ENCODE peak calls at places on chromosomes 3 and 15, in nine cellular contexts. V is NT2/D1, E is psoas muscle, O is esophagus muscularis mucosa, N is PC-9, W is astrocyte, L is transverse colon, Y is stomach, A is suprapubic skin. K is an unnamed sample.

GRCh38 chr15:35440265-35440664 is 105.7 kb downstream of the DPH6 start:
- DNase-seq in W (no peak), A (no peak), O (no peak), L (no peak), Y (no peak), V (no peak), N (no peak), E (no peak), K (no peak)

GRCh38 chr15:69607101-69607500 is 154.5 kb downstream of the RPLP1 start:
- DNase-seq in L (no peak), A (no peak), W (peak; percentile 62), O (no peak), E (no peak), V (peak; percentile 42), N (no peak), Y (no peak), K (no peak)

GRCh38 chr3:108524547-108524946 is 14.2 kb upstream of the MYH15 start:
- DNase-seq in O (no peak), L (no peak), N (no peak), E (no peak), A (no peak), Y (no peak), W (no peak), V (no peak), K (no peak)

GRCh38 chr3:136042608-136043221 is 77.2 kb downstream of the PPP2R3A start:
- DNase-seq in N (peak; percentile 48), E (no peak), V (peak; percentile 30), O (no peak), W (peak; percentile 31), L (no peak), A (no peak), Y (no peak), K (peak; percentile 41)

GRCh38 chr3:44516230-44516629 is 38.8 kb upstream of the ZNF445 start:
- DNase-seq in O (no peak), A (no peak), W (no peak), E (no peak), V (no peak), N (no peak), L (no peak), Y (no peak), K (no peak)

GRCh38 chr15:25700916-25701315 is 162.2 kb downstream of the ATP10A start:
- DNase-seq in E (no peak), A (peak; percentile 56), L (no peak), N (no peak), O (no peak), Y (no peak), W (no peak), V (no peak), K (no peak)

GRCh38 chr3:134978658-134979057 is 183.6 kb downstream of the EPHB1 start:
- DNase-seq in E (no peak), O (no peak), V (no peak), W (no peak), N (no peak), A (no peak), L (no peak), Y (no peak), K (no peak)

GRCh38 chr15:66563126-66563525 is 2.7 kb downstream of the LCTL start:
- DNase-seq in W (no peak), V (no peak), O (no peak), N (no peak), E (no peak), L (no peak), Y (no peak), A (no peak), K (no peak)

GRCh38 chr15:41465822-41466421 is 27.8 kb upstream of the ITPKA start:
- DNase-seq in V (peak; percentile 16), Y (no peak), O (no peak), W (peak; percentile 27), A (no peak), E (no peak), N (no peak), L (no peak), K (peak; percentile 37)

GRCh38 chr3:151556591-151556990 is 95.7 kb upstream of the IGSF10 start:
- DNase-seq in Y (no peak), N (no peak), E (no peak), W (no peak), A (no peak), L (no peak), O (no peak), V (no peak), K (no peak)

GRCh38 chr3:11509175-11510000 is 134.3 kb downstream of the VGLL4 start:
- DNase-seq in V (peak; percentile 8), W (peak; percentile 92), Y (peak; percentile 77), L (peak; percentile 63), O (no peak), E (peak; percentile 52), A (peak; percentile 84), N (no peak), K (no peak)

GRCh38 chr3:112671930-112672715 is 31.2 kb upstream of the CCDC80 start:
- DNase-seq in V (no peak), E (no peak), W (peak; percentile 99), L (no peak), A (no peak), O (no peak), Y (no peak), N (peak; percentile 97), K (peak; percentile 50)

GRCh38 chr3:36923981-36924747 is 20.7 kb downstream of the TRANK1 start:
- DNase-seq in Y (no peak), W (no peak), V (no peak), E (no peak), L (no peak), A (no peak), N (no peak), O (no peak), K (no peak)

GRCh38 chr3:101945980-101946379 is 96.7 kb downstream of the NFKBIZ start:
- DNase-seq in A (no peak), L (no peak), N (no peak), E (no peak), V (no peak), O (no peak), Y (no peak), W (no peak), K (no peak)

GRCh38 chr3:151770941-151771340 is 37.2 kb downstream of the AADACL2 start:
- DNase-seq in Y (peak; percentile 73), V (no peak), E (peak; percentile 65), N (no peak), W (peak; percentile 24), L (peak; percentile 40), O (no peak), A (no peak), K (no peak)

GRCh38 chr3:130759692-130760338 is 13.2 kb upstream of the PIK3R4 start:
- DNase-seq in N (peak; percentile 52), O (no peak), Y (peak; percentile 62), V (peak; percentile 35), E (peak; percentile 20), L (peak; percentile 60), A (no peak), W (peak; percentile 22), K (peak; percentile 62)

GRCh38 chr15:90020041-90020735 is 19.1 kb downstream of the ZNF710 start:
- DNase-seq in Y (no peak), O (no peak), W (no peak), E (peak; percentile 25), L (peak; percentile 30), A (no peak), N (no peak), V (no peak), K (no peak)

DNA sequence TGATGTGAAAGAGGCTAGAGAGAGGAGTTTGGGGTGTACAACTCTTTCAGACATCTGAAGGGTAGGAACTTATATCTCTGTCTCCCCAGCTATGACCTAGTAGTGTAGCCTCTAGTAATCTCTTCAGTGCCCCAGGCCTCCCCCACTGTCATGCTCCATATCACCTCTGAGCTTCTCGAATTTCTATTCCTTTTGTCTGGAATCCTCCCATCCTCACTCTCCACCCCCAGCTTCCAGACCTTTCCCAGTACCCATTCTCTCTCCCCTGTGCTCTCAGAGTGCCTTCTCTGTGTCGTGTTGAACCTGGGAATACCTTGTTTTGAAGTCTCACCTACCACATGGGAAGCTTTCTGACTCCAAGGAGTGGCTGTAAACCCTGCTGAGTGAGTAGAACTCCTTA is 3.6 kb upstream of the RBPMS2 start:
- DNase-seq in O (no peak), N (no peak), L (no peak), V (no peak), W (no peak), E (no peak), A (no peak), Y (no peak), K (no peak)
- H3K4me1 ChIP-seq in O (peaks cover 22% of the 10 kb centered on the region), N (no peaks in the 10 kb centered on the region), L (no peaks in the 10 kb centered on the region), V (peaks cover 11% of the 10 kb centered on the region), W (peaks cover 6% of the 10 kb centered on the region), E (no peaks in the 10 kb centered on the region), A (peaks cover 11% of the 10 kb centered on the region), Y (peaks cover 9% of the 10 kb centered on the region), K (peaks cover 3% of the 10 kb centered on the region)

DNA sequence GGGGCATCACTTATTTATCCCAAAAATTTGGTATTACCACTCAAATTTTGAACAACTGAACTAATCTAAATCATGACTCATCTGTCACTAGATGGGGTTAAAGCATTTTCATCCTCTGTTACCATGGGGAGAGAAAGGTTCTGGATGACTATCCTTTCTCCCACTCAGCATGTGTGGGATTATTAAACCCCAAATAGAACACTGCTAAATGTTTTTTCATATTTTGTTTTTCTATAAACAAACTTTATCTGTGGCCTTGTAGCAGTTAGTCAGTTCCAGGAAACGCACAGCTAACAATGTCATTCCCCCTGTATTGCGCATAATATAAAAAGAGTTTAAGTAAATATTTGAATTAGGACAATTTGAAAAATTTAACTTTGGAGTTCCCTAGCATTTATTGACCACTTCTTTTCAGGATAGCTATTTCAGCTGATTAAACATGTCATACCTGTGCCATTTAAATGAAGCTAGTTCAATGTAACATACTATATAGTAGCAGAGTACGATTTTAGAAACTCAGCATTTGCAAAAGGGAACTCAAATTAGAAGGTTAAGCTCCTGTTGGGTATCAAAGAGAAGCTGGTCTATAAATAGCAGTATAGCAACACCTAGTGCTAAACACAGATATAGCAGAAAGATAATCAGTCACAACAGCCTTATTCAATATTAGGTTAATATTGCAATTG is 9.2 kb upstream of the TMEM212 start:
- DNase-seq in A (no peak), L (no peak), O (no peak), Y (no peak), W (peak; percentile 37), V (no peak), N (peak; percentile 69), E (no peak), K (no peak)
- H3K4me1 ChIP-seq in A (peaks cover 26% of the 10 kb centered on the region), L (no peaks in the 10 kb centered on the region), O (peaks cover 47% of the 10 kb centered on the region), Y (no peaks in the 10 kb centered on the region), W (peaks cover 16% of the 10 kb centered on the region), V (no peaks in the 10 kb centered on the region), N (peaks cover 10% of the 10 kb centered on the region), E (peaks cover 20% of the 10 kb centered on the region), K (peaks cover 4% of the 10 kb centered on the region)

GRCh38 chr3:45612918-45613602 is 18.5 kb downstream of the LIMD1 start:
- DNase-seq in E (no peak), O (no peak), A (no peak), W (peak; percentile 34), Y (no peak), V (no peak), N (peak; percentile 77), L (peak; percentile 37), K (peak; percentile 95)
- H3K4me1 ChIP-seq in E (peaks cover 65% of the 10 kb centered on the region), O (peaks cover 92% of the 10 kb centered on the region), A (peaks cover 39% of the 10 kb centered on the region), W (peaks cover 8% of the 10 kb centered on the region), Y (peaks cover 48% of the 10 kb centered on the region), V (peaks cover 2% of the 10 kb centered on the region), N (peaks cover 24% of the 10 kb centered on the region), L (peaks cover 15% of the 10 kb centered on the region), K (peaks cover 33% of the 10 kb centered on the region)

DNA sequence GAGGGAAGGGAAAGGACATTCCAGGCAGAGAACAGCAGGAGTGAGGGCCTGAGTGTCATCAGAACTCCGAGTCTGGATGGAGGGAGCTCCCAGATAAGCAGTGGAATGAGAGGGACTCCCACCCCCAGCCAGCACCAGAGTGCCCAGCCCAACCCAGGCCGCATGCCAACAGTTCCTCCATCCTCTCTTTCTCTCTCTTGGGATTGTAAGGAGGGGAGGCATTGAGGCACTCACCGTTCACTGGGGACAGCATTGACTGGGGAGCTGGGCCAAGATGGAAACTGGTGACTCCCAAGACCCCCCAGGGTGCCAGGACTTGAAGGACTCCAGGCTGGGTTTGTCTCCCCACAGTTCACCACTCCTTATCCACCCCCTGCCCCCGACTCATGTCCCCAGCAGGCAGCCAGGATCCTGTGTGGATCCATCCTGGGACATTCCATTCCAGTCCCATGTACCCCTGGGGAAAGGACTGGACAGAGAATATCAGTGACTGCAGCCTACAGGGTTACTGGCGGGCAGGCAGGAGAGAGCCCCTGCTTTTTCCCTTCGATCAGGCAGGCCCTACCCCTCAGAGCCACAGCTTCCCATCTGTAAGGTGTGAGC is 15.7 kb downstream of the PTH1R start:
- DNase-seq in N (no peak), L (no peak), E (no peak), W (no peak), A (no peak), V (no peak), Y (no peak), O (no peak), K (no peak)
- H3K4me1 ChIP-seq in N (peaks cover 4% of the 10 kb centered on the region), L (no peaks in the 10 kb centered on the region), E (no peaks in the 10 kb centered on the region), W (peaks cover 7% of the 10 kb centered on the region), A (peaks cover 37% of the 10 kb centered on the region), V (peaks cover 40% of the 10 kb centered on the region), Y (peaks cover 14% of the 10 kb centered on the region), O (peaks cover 30% of the 10 kb centered on the region), K (peaks cover 11% of the 10 kb centered on the region)